ENCODE peak calls at places on chromosomes 6 and 20, in five cellular contexts. I is adrenal gland; Q is activated CD4-positive, alpha-beta T cell treated with anti-CD3 and anti-CD28 coated beads for 48 hours; X is fibroblast of lung; B is COLO829. M is an unnamed sample.

GRCh38 chr6:126748141-126748540 is 370.3 kb upstream of the RSPO3 start:
- DNase-seq in I (no peak), Q (no peak), X (peak; percentile 2), B (no peak), M (no peak)

GRCh38 chr6:127547215-127547614 is 28.1 kb upstream of the MTCL3 start:
- DNase-seq in I (no peak), Q (peak; percentile 47), X (no peak), B (peak; percentile 14), M (no peak)

GRCh38 chr6:151445482-151445881 is 6.4 kb downstream of the RMND1 start:
- DNase-seq in I (no peak), Q (no peak), X (peak; percentile 58), B (no peak), M (no peak)

GRCh38 chr6:8195714-8196104 is 93.4 kb upstream of the EEF1E1 start:
- DNase-seq in I (no peak), Q (no peak), X (no peak), B (no peak), M (no peak)

GRCh38 chr20:18628330-18628941 is 40.6 kb downstream of the DTD1 start:
- DNase-seq in I (no peak), Q (peak; percentile 18), X (no peak), B (no peak), M (peak; percentile 42)

GRCh38 chr6:20652691-20653479 is 118.6 kb downstream of the CDKAL1 start:
- DNase-seq in I (no peak), Q (no peak), X (peak; percentile 59), B (peak; percentile 96), M (no peak)

GRCh38 chr20:4073852-4074741 is 58.7 kb upstream of the RNF24 start:
- DNase-seq in I (peak; percentile 12), Q (no peak), X (no peak), B (no peak), M (no peak)

GRCh38 chr20:56842086-56842485 is 213.0 kb downstream of the TFAP2C start:
- DNase-seq in I (no peak), Q (no peak), X (no peak), B (no peak), M (no peak)

GRCh38 chr20:45892049-45892816 is 1.1 kb downstream of the CTSA start:
- DNase-seq in I (peak; percentile 71), Q (no peak), X (peak; percentile 57), B (peak; percentile 62), M (peak; percentile 39)

GRCh38 chr6:158869010-158869603 is 49.9 kb upstream of the EZR start:
- DNase-seq in I (peak; percentile 74), Q (no peak), X (no peak), B (no peak), M (no peak)

GRCh38 chr20:15496501-15497039 is 1076.7 kb downstream of the KIF16B start:
- DNase-seq in I (no peak), Q (no peak), X (no peak), B (no peak), M (no peak)

GRCh38 chr20:2878515-2878914 is 5.2 kb downstream of the PTPRA start:
- DNase-seq in I (no peak), Q (no peak), X (no peak), B (no peak), M (no peak)

GRCh38 chr6:144675231-144675861 is 390.2 kb downstream of the UTRN start:
- DNase-seq in I (peak; percentile 33), Q (peak; percentile 55), X (peak; percentile 82), B (no peak), M (no peak)

GRCh38 chr6:97437087-97437486 is 154.1 kb upstream of the MMS22L start:
- DNase-seq in I (no peak), Q (no peak), X (peak; percentile 21), B (peak; percentile 12), M (peak; percentile 42)

GRCh38 chr6:158290659-158291058 is 21.6 kb upstream of the TULP4 start:
- DNase-seq in I (no peak), Q (peak; percentile 73), X (no peak), B (no peak), M (no peak)

GRCh38 chr20:41242807-41243206 is 74.7 kb downstream of the ZHX3 start:
- DNase-seq in I (no peak), Q (no peak), X (no peak), B (no peak), M (no peak)

GRCh38 chr6:163352011-163352685 is 62.4 kb upstream of the QKI start:
- DNase-seq in I (no peak), Q (no peak), X (no peak), B (no peak), M (no peak)

GRCh38 chr20:23446505-23446904 is 6.2 kb downstream of the CST11 start:
- DNase-seq in I (peak; percentile 59), Q (peak; percentile 52), X (peak; percentile 28), B (peak; percentile 80), M (peak; percentile 46)

GRCh38 chr20:46981184-46981583 is 86.5 kb downstream of the EYA2 start:
- DNase-seq in I (no peak), Q (no peak), X (no peak), B (no peak), M (no peak)

GRCh38 chr6:168852336-168852884 is 401.2 kb downstream of the THBS2 start:
- DNase-seq in I (no peak), Q (no peak), X (no peak), B (no peak), M (no peak)

GRCh38 chr20:33740189-33740588 is 8.4 kb downstream of the ZNF341 start:
- DNase-seq in I (no peak), Q (no peak), X (no peak), B (no peak), M (no peak)

GRCh38 chr6:161436106-161436876 is 162.4 kb upstream of the AGPAT4 start:
- DNase-seq in I (no peak), Q (no peak), X (no peak), B (no peak), M (no peak)

GRCh38 chr6:158808918-158809678 is 10.1 kb downstream of the EZR start:
- DNase-seq in I (peak; percentile 34), Q (no peak), X (peak; percentile 71), B (no peak), M (no peak)

GRCh38 chr6:34645627-34646026 is 50.9 kb downstream of the ILRUN start:
- DNase-seq in I (no peak), Q (no peak), X (no peak), B (no peak), M (no peak)